ENCODE peak calls at places on chromosomes 4 and X, in eight cellular contexts. X is Caki2; K is GM20000; T is EL; C is bronchial epithelial cell; M is CD8-positive, alpha-beta memory T cell; S is HEK293T; D is NB4. Y is an unnamed sample.

GRCh38 chr4:184648220-184649025 is 824 bp downstream of the CASP3 start:
- DNase-seq in X (peak; percentile 48), K (peak; percentile 45), T (peak; percentile 54), C (peak; percentile 35), M (peak; percentile 27), S (no peak), D (peak; percentile 65), Y (peak; percentile 24)

GRCh38 chrX:47380268-47380667 is 9.9 kb downstream of the ZNF157 start:
- DNase-seq in X (no peak), K (peak; percentile 19), T (no peak), C (peak; percentile 66), M (peak; percentile 66), S (no peak), D (no peak), Y (peak; percentile 62)

GRCh38 chr4:48079972-48080391 is 54.1 kb downstream of the TXK start:
- DNase-seq in X (peak; percentile 70), K (no peak), T (peak; percentile 84), C (peak; percentile 59), M (no peak), S (no peak), D (no peak), Y (no peak)

GRCh38 chr4:72641611-72642010 is 72.6 kb upstream of the ADAMTS3 start:
- DNase-seq in X (no peak), K (no peak), T (no peak), C (peak; percentile 23), M (no peak), S (no peak), D (no peak), Y (no peak)

GRCh38 chr4:78179188-78179587 is 122.1 kb downstream of the FRAS1 start:
- DNase-seq in X (no peak), K (no peak), T (no peak), C (no peak), M (no peak), S (no peak), D (no peak), Y (no peak)

GRCh38 chrX:148535639-148536038 is 35.2 kb downstream of the AFF2 start:
- DNase-seq in X (no peak), K (no peak), T (no peak), C (no peak), M (no peak), S (no peak), D (peak; percentile 16), Y (no peak)

GRCh38 chr4:26034849-26035248 is 120.8 kb downstream of the SMIM20 start:
- DNase-seq in X (no peak), K (no peak), T (no peak), C (no peak), M (no peak), S (no peak), D (no peak), Y (no peak)

GRCh38 chr4:151484396-151485102 is 75.6 kb downstream of the FHIP1A start:
- DNase-seq in X (peak; percentile 51), K (no peak), T (peak; percentile 92), C (peak; percentile 77), M (no peak), S (no peak), D (no peak), Y (no peak)

GRCh38 chrX:12825801-12826200 is 34.6 kb downstream of the PRPS2 start:
- DNase-seq in X (peak; percentile 85), K (no peak), T (peak; percentile 82), C (no peak), M (no peak), S (no peak), D (no peak), Y (no peak)

GRCh38 chrX:70087857-70088256 is 25.6 kb downstream of the OTUD6A start:
- DNase-seq in X (no peak), K (no peak), T (peak; percentile 18), C (peak; percentile 32), M (no peak), S (no peak), D (no peak), Y (no peak)

GRCh38 chr4:139300431-139301142 is 718 bp upstream of the NAA15 start:
- DNase-seq in X (no peak), K (no peak), T (peak; percentile 70), C (peak; percentile 79), M (no peak), S (no peak), D (peak; percentile 68), Y (peak; percentile 13)

GRCh38 chr4:65453398-65453797 is 216.9 kb downstream of the EPHA5 start:
- DNase-seq in X (no peak), K (no peak), T (no peak), C (no peak), M (no peak), S (no peak), D (no peak), Y (no peak)

GRCh38 chr4:17616283-17616682 is 1.8 kb downstream of the MED28 start:
- DNase-seq in X (no peak), K (no peak), T (no peak), C (no peak), M (no peak), S (no peak), D (peak; percentile 56), Y (no peak)

GRCh38 chr4:70623301-70623700 is 5.2 kb upstream of the ENAM start:
- DNase-seq in X (no peak), K (no peak), T (no peak), C (no peak), M (no peak), S (no peak), D (no peak), Y (no peak)

GRCh38 chr4:185344743-185345538 is 50.8 kb downstream of the LRP2BP start:
- DNase-seq in X (no peak), K (peak; percentile 56), T (peak; percentile 9), C (no peak), M (no peak), S (no peak), D (no peak), Y (no peak)

GRCh38 chr4:101348367-101348827 is 1.1 kb upstream of the PPP3CA start:
- DNase-seq in X (no peak), K (no peak), T (no peak), C (no peak), M (no peak), S (peak; percentile 44), D (peak; percentile 46), Y (no peak)

GRCh38 chr4:26325191-26325590 is 4.4 kb downstream of the RBPJ start:
- DNase-seq in X (peak; percentile 27), K (peak; percentile 32), T (peak; percentile 62), C (peak; percentile 63), M (no peak), S (no peak), D (peak; percentile 78), Y (no peak)

GRCh38 chr4:62495039-62495438 is 1294.9 kb downstream of the ADGRL3 start:
- DNase-seq in X (peak; percentile 14), K (no peak), T (no peak), C (peak; percentile 8), M (no peak), S (no peak), D (no peak), Y (no peak)

GRCh38 chr4:146407257-146407656 is 114.5 kb downstream of the SLC10A7 start:
- DNase-seq in X (no peak), K (no peak), T (no peak), C (no peak), M (no peak), S (no peak), D (no peak), Y (no peak)